ENCODE peak calls at places on chromosome 21, in six cellular contexts. One of them, this sample, is unnamed.

GRCh38 chr21:28767523-28767922 is 225.2 kb downstream of the LTN1 start:
- DNase-seq in CD8-positive, alpha-beta T cell: no peak
- DNase-seq in A549: no peak
- DNase-seq in PC-3: no peak
- DNase-seq in uterus: no peak
- DNase-seq in heart left ventricle: no peak
- DNase-seq in this sample: no peak

GRCh38 chr21:26918318-26919065 is 48.4 kb downstream of the ADAMTS5 start:
- DNase-seq in CD8-positive, alpha-beta T cell: no peak
- DNase-seq in A549: no peak
- DNase-seq in PC-3: peak
- DNase-seq in uterus: no peak
- DNase-seq in heart left ventricle: no peak
- DNase-seq in this sample: peak

GRCh38 chr21:42495765-42496119 is 282 bp downstream of the RSPH1 start:
- DNase-seq in CD8-positive, alpha-beta T cell: no peak
- DNase-seq in A549: peak
- DNase-seq in PC-3: peak
- DNase-seq in uterus: no peak
- DNase-seq in heart left ventricle: no peak
- DNase-seq in this sample: no peak

GRCh38 chr21:16583567-16583966 is 853.8 kb downstream of the USP25 start:
- DNase-seq in CD8-positive, alpha-beta T cell: no peak
- DNase-seq in A549: no peak
- DNase-seq in PC-3: no peak
- DNase-seq in uterus: no peak
- DNase-seq in heart left ventricle: no peak
- DNase-seq in this sample: no peak

GRCh38 chr21:35075546-35075945 is 26.4 kb upstream of the RUNX1 start:
- DNase-seq in CD8-positive, alpha-beta T cell: no peak
- DNase-seq in A549: no peak
- DNase-seq in PC-3: no peak
- DNase-seq in uterus: no peak
- DNase-seq in heart left ventricle: no peak
- DNase-seq in this sample: peak

GRCh38 chr21:28239345-28239744 is 753.3 kb downstream of the LTN1 start:
- DNase-seq in CD8-positive, alpha-beta T cell: no peak
- DNase-seq in A549: no peak
- DNase-seq in PC-3: no peak
- DNase-seq in uterus: no peak
- DNase-seq in heart left ventricle: peak
- DNase-seq in this sample: no peak

GRCh38 chr21:42779431-42779861 is 99.9 kb downstream of the WDR4 start:
- DNase-seq in CD8-positive, alpha-beta T cell: no peak
- DNase-seq in A549: no peak
- DNase-seq in PC-3: no peak
- DNase-seq in uterus: no peak
- DNase-seq in heart left ventricle: no peak
- DNase-seq in this sample: no peak

GRCh38 chr21:28893687-28894086 is 99.0 kb downstream of the LTN1 start:
- DNase-seq in CD8-positive, alpha-beta T cell: no peak
- DNase-seq in A549: no peak
- DNase-seq in PC-3: no peak
- DNase-seq in uterus: no peak
- DNase-seq in heart left ventricle: no peak
- DNase-seq in this sample: no peak

GRCh38 chr21:25862596-25862995 is 127.8 kb downstream of the GABPA start:
- DNase-seq in CD8-positive, alpha-beta T cell: no peak
- DNase-seq in A549: no peak
- DNase-seq in PC-3: peak
- DNase-seq in uterus: no peak
- DNase-seq in heart left ventricle: no peak
- DNase-seq in this sample: peak

GRCh38 chr21:29082416-29082815 is 9.0 kb upstream of the CCT8 start:
- DNase-seq in CD8-positive, alpha-beta T cell: no peak
- DNase-seq in A549: no peak
- DNase-seq in PC-3: no peak
- DNase-seq in uterus: no peak
- DNase-seq in heart left ventricle: no peak
- DNase-seq in this sample: no peak

GRCh38 chr21:42651515-42652401 is 1.7 kb upstream of the PDE9A start:
- DNase-seq in CD8-positive, alpha-beta T cell: no peak
- DNase-seq in A549: no peak
- DNase-seq in PC-3: no peak
- DNase-seq in uterus: no peak
- DNase-seq in heart left ventricle: no peak
- DNase-seq in this sample: no peak

GRCh38 chr21:21547368-21547953 is 549.3 kb downstream of the NCAM2 start:
- DNase-seq in CD8-positive, alpha-beta T cell: no peak
- DNase-seq in A549: no peak
- DNase-seq in PC-3: no peak
- DNase-seq in uterus: no peak
- DNase-seq in heart left ventricle: no peak
- DNase-seq in this sample: no peak

GRCh38 chr21:30620522-30620921 is at the start of gene KRTAP20-4:
- DNase-seq in CD8-positive, alpha-beta T cell: no peak
- DNase-seq in A549: no peak
- DNase-seq in PC-3: no peak
- DNase-seq in uterus: no peak
- DNase-seq in heart left ventricle: no peak
- DNase-seq in this sample: no peak

GRCh38 chr21:36127250-36127904 is 7.5 kb upstream of the CBR3 start:
- DNase-seq in CD8-positive, alpha-beta T cell: no peak
- DNase-seq in A549: no peak
- DNase-seq in PC-3: no peak
- DNase-seq in uterus: no peak
- DNase-seq in heart left ventricle: no peak
- DNase-seq in this sample: no peak

GRCh38 chr21:22795644-22796043 is 1797.4 kb downstream of the NCAM2 start:
- DNase-seq in CD8-positive, alpha-beta T cell: no peak
- DNase-seq in A549: no peak
- DNase-seq in PC-3: no peak
- DNase-seq in uterus: no peak
- DNase-seq in heart left ventricle: no peak
- DNase-seq in this sample: no peak

GRCh38 chr21:36330904-36331303 is 10.9 kb downstream of the MORC3 start:
- DNase-seq in CD8-positive, alpha-beta T cell: peak
- DNase-seq in A549: peak
- DNase-seq in PC-3: peak
- DNase-seq in uterus: no peak
- DNase-seq in heart left ventricle: no peak
- DNase-seq in this sample: peak

GRCh38 chr21:45224189-45224938 is 63.3 kb downstream of the POFUT2 start:
- DNase-seq in CD8-positive, alpha-beta T cell: peak
- DNase-seq in A549: no peak
- DNase-seq in PC-3: no peak
- DNase-seq in uterus: no peak
- DNase-seq in heart left ventricle: no peak
- DNase-seq in this sample: peak

GRCh38 chr21:45222001-45222400 is 65.7 kb downstream of the POFUT2 start:
- DNase-seq in CD8-positive, alpha-beta T cell: no peak
- DNase-seq in A549: no peak
- DNase-seq in PC-3: no peak
- DNase-seq in uterus: no peak
- DNase-seq in heart left ventricle: no peak
- DNase-seq in this sample: no peak

GRCh38 chr21:45225741-45226327 is 61.9 kb downstream of the POFUT2 start:
- DNase-seq in CD8-positive, alpha-beta T cell: no peak
- DNase-seq in A549: no peak
- DNase-seq in PC-3: no peak
- DNase-seq in uterus: no peak
- DNase-seq in heart left ventricle: no peak
- DNase-seq in this sample: no peak

GRCh38 chr21:45225041-45225740 is 62.5 kb downstream of the POFUT2 start:
- DNase-seq in CD8-positive, alpha-beta T cell: no peak
- DNase-seq in A549: no peak
- DNase-seq in PC-3: no peak
- DNase-seq in uterus: no peak
- DNase-seq in heart left ventricle: no peak
- DNase-seq in this sample: no peak

GRCh38 chr21:45223236-45223992 is 64.3 kb downstream of the POFUT2 start:
- DNase-seq in CD8-positive, alpha-beta T cell: no peak
- DNase-seq in A549: no peak
- DNase-seq in PC-3: no peak
- DNase-seq in uterus: no peak
- DNase-seq in heart left ventricle: no peak
- DNase-seq in this sample: no peak
- H3K27ac ChIP-seq in CD8-positive, alpha-beta T cell: no peak
- H3K27ac ChIP-seq in A549: no peak
- H3K27ac ChIP-seq in PC-3: no peak
- H3K27ac ChIP-seq in uterus: no peak
- H3K27ac ChIP-seq in heart left ventricle: no peak
- H3K27ac ChIP-seq in this sample: no peak

GRCh38 chr21:45014747-45015468 is 59.5 kb upstream of the ADARB1 start:
- DNase-seq in CD8-positive, alpha-beta T cell: no peak
- DNase-seq in A549: no peak
- DNase-seq in PC-3: no peak
- DNase-seq in uterus: no peak
- DNase-seq in heart left ventricle: no peak
- DNase-seq in this sample: no peak
- H3K4me3 ChIP-seq in CD8-positive, alpha-beta T cell: no peak
- H3K4me3 ChIP-seq in A549: no peak
- H3K4me3 ChIP-seq in PC-3: no peak
- H3K4me3 ChIP-seq in uterus: no peak
- H3K4me3 ChIP-seq in heart left ventricle: no peak
- H3K4me3 ChIP-seq in this sample: no peak

DNA sequence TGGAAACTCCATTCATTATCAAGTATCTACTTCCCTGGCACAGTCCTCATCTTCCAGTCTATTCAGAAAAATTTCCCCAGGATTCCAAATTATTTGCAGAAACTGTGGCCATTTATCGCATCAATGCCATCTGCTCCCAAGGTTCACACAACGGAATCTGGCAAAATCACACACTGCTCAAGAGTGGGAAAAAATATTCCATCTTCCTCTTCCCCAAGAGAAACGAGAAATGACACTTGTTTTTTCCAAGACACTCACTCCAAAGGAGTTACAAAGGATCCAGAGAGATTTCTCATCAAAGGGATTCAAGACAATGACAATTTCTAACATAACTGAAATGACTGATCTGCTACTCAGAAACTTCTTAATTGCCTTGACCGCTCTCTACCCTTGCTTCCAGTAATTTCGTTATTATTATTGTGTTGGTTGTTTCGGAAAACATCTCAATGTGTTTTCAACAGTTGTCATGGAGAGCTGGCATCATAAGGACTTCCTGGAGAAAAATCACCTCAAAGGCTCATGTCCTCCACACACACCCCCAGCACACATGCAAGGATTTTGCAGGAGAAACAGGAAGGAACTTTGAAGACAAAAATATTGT is 128.0 kb downstream of the PSMG1 start:
- DNase-seq in CD8-positive, alpha-beta T cell: no peak
- DNase-seq in A549: no peak
- DNase-seq in PC-3: no peak
- DNase-seq in uterus: no peak
- DNase-seq in heart left ventricle: no peak
- DNase-seq in this sample: no peak
- TF ChIP-seq CTCF in CD8-positive, alpha-beta T cell: no peak
- TF ChIP-seq CTCF in A549: no peak
- TF ChIP-seq CTCF in PC-3: no peak
- TF ChIP-seq CTCF in uterus: no peak
- TF ChIP-seq CTCF in heart left ventricle: no peak
- TF ChIP-seq CTCF in this sample: no peak

GRCh38 chr21:45136927-45137611 is 62.7 kb downstream of the ADARB1 start:
- DNase-seq in CD8-positive, alpha-beta T cell: peak
- DNase-seq in A549: peak
- DNase-seq in PC-3: peak
- DNase-seq in uterus: peak
- DNase-seq in heart left ventricle: peak
- DNase-seq in this sample: peak
- H3K27ac ChIP-seq in CD8-positive, alpha-beta T cell: no peak
- H3K27ac ChIP-seq in A549: no peak
- H3K27ac ChIP-seq in PC-3: no peak
- H3K27ac ChIP-seq in uterus: no peak
- H3K27ac ChIP-seq in heart left ventricle: no peak
- H3K27ac ChIP-seq in this sample: peak

DNA sequence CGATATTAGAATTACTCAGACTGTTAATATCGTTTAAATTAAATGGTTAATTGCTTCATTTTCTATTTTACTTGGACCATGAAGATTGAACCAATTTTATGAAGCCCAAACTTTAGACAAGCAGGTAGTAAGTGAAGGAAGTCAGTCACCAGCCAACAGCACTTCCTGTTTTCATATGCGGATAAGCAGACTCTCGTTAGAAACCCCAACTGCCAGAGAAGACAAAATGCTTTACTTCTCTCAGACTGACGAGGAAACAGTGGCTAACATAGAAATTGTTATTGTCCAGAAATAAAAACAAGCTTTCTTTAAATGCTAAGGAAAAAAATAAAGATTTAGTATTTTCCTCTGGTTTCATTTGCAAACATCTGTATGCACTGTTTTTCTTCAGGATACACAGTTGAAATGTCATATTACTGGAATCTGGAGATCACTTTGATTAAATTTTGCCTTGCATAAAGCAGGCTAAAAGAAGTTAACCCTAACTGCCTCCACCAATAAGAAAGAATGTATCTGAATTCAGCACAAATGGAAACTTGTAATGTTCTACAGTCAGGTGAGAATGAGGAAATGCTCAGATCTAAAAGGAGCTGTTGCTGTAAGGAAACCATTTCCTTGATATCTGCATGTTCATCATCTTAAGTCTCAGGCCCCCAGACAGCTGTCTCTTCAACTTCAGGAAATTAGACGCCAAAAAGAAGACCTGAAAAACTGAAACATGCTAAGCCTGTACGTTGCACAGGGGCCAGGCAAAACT is 129.8 kb upstream of the SAMSN1 start:
- DNase-seq in CD8-positive, alpha-beta T cell: peak
- DNase-seq in A549: no peak
- DNase-seq in PC-3: no peak
- DNase-seq in uterus: no peak
- DNase-seq in heart left ventricle: no peak
- DNase-seq in this sample: no peak
- H3K4me3 ChIP-seq in CD8-positive, alpha-beta T cell: no peak
- H3K4me3 ChIP-seq in A549: no peak
- H3K4me3 ChIP-seq in PC-3: no peak
- H3K4me3 ChIP-seq in uterus: no peak
- H3K4me3 ChIP-seq in heart left ventricle: no peak
- H3K4me3 ChIP-seq in this sample: no peak

GRCh38 chr21:44492572-44493385 is 37.5 kb downstream of the LRRC3 start:
- DNase-seq in CD8-positive, alpha-beta T cell: no peak
- DNase-seq in A549: no peak
- DNase-seq in PC-3: no peak
- DNase-seq in uterus: no peak
- DNase-seq in heart left ventricle: no peak
- DNase-seq in this sample: no peak

GRCh38 chr21:44490405-44490804 is 35.1 kb downstream of the LRRC3 start:
- DNase-seq in CD8-positive, alpha-beta T cell: no peak
- DNase-seq in A549: no peak
- DNase-seq in PC-3: no peak
- DNase-seq in uterus: no peak
- DNase-seq in heart left ventricle: no peak
- DNase-seq in this sample: no peak

GRCh38 chr21:44490816-44491215 is 35.5 kb downstream of the LRRC3 start:
- DNase-seq in CD8-positive, alpha-beta T cell: no peak
- DNase-seq in A549: no peak
- DNase-seq in PC-3: no peak
- DNase-seq in uterus: no peak
- DNase-seq in heart left ventricle: no peak
- DNase-seq in this sample: no peak

GRCh38 chr21:44487831-44488230 is 32.5 kb downstream of the LRRC3 start:
- DNase-seq in CD8-positive, alpha-beta T cell: peak
- DNase-seq in A549: no peak
- DNase-seq in PC-3: peak
- DNase-seq in uterus: no peak
- DNase-seq in heart left ventricle: no peak
- DNase-seq in this sample: peak

GRCh38 chr21:44489962-44490361 is 34.7 kb downstream of the LRRC3 start:
- DNase-seq in CD8-positive, alpha-beta T cell: no peak
- DNase-seq in A549: no peak
- DNase-seq in PC-3: no peak
- DNase-seq in uterus: no peak
- DNase-seq in heart left ventricle: no peak
- DNase-seq in this sample: no peak
- TF ChIP-seq CTCF in CD8-positive, alpha-beta T cell: no peak
- TF ChIP-seq CTCF in A549: no peak
- TF ChIP-seq CTCF in PC-3: peak
- TF ChIP-seq CTCF in uterus: no peak
- TF ChIP-seq CTCF in heart left ventricle: no peak
- TF ChIP-seq CTCF in this sample: peak